ENCODE peak calls at places on chromosome 1, in four cellular contexts. X is nephron progenitor cell, T is epithelial cell of esophagus, G is endodermal cell. E is an unnamed sample.

GRCh38 chr1:183022202-183023145 is 746 bp upstream of the LAMC1 start:
- DNase-seq in X (peak), T (peak), G (peak), E (peak)

GRCh38 chr1:64223329-64224151 is 20.1 kb downstream of the UBE2U start:
- DNase-seq in X (no peak), T (peak), G (no peak), E (no peak)

GRCh38 chr1:53690411-53690810 is 48.6 kb downstream of the GLIS1 start:
- DNase-seq in X (no peak), T (no peak), G (no peak), E (no peak)

GRCh38 chr1:109091196-109092193 is 931 bp downstream of the TMEM167B start:
- DNase-seq in X (no peak), T (peak), G (peak), E (no peak)

GRCh38 chr1:206606867-206607266 is 5.4 kb downstream of the EIF2D start:
- DNase-seq in X (no peak), T (peak), G (peak), E (peak)

GRCh38 chr1:46556822-46557221 is 5.4 kb upstream of the KNCN start:
- DNase-seq in X (no peak), T (peak), G (no peak), E (no peak)

GRCh38 chr1:109977225-109977624 is 7.3 kb upstream of the AHCYL1 start:
- DNase-seq in X (no peak), T (no peak), G (no peak), E (no peak)

GRCh38 chr1:210448293-210448892 is 119.7 kb downstream of the HHAT start:
- DNase-seq in X (peak), T (peak), G (peak), E (peak)

GRCh38 chr1:244662604-244663003 is 9.7 kb downstream of the DESI2 start:
- DNase-seq in X (no peak), T (no peak), G (no peak), E (no peak)

GRCh38 chr1:24745711-24746582 is 700 bp downstream of the CLIC4 start:
- DNase-seq in X (no peak), T (peak), G (peak), E (peak)

GRCh38 chr1:1110561-1110971 is 5.3 kb downstream of the C1orf159 start:
- DNase-seq in X (no peak), T (no peak), G (no peak), E (no peak)

GRCh38 chr1:173202430-173203145 is 4.5 kb downstream of the TNFSF4 start:
- DNase-seq in X (peak), T (peak), G (peak), E (peak)

GRCh38 chr1:30763654-30764248 is 6.2 kb upstream of the LAPTM5 start:
- DNase-seq in X (peak), T (no peak), G (no peak), E (no peak)

GRCh38 chr1:226788965-226789364 is 49.9 kb upstream of the ITPKB start:
- DNase-seq in X (no peak), T (no peak), G (no peak), E (no peak)

E was measured in A673.